ENCODE peak calls at places on chromosomes 11 and 22, in five cellular contexts. One of them, this sample, is unnamed.

GRCh38 chr11:40274017-40274416 is 1185.4 kb downstream of the LRRC4C start:
- DNase-seq in lower lobe of right lung: no peak
- DNase-seq in uterus: no peak
- DNase-seq in effector memory CD4-positive, alpha-beta T cell: no peak
- DNase-seq in SJSA1: no peak
- DNase-seq in this sample: no peak

GRCh38 chr11:43316451-43316850 is 4.7 kb downstream of the API5 start:
- DNase-seq in SJSA1: peak; percentile 54
- DNase-seq in uterus: no peak
- DNase-seq in effector memory CD4-positive, alpha-beta T cell: no peak
- DNase-seq in lower lobe of right lung: no peak
- DNase-seq in this sample: no peak

GRCh38 chr22:37639070-37639760 is at the start of gene SH3BP1:
- DNase-seq in effector memory CD4-positive, alpha-beta T cell: peak; percentile 54
- DNase-seq in SJSA1: no peak
- DNase-seq in uterus: peak; percentile 57
- DNase-seq in lower lobe of right lung: peak; percentile 75
- DNase-seq in this sample: no peak

GRCh38 chr11:64406221-64406946 is 47.4 kb downstream of the RPS6KA4 start:
- DNase-seq in effector memory CD4-positive, alpha-beta T cell: no peak
- DNase-seq in lower lobe of right lung: no peak
- DNase-seq in SJSA1: no peak
- DNase-seq in uterus: no peak
- DNase-seq in this sample: no peak

GRCh38 chr11:12430912-12431311 is 53.5 kb downstream of the PARVA start:
- DNase-seq in effector memory CD4-positive, alpha-beta T cell: no peak
- DNase-seq in uterus: peak; percentile 95
- DNase-seq in SJSA1: no peak
- DNase-seq in lower lobe of right lung: no peak
- DNase-seq in this sample: peak; percentile 85

GRCh38 chr22:27829620-27830019 is 28.1 kb upstream of the MN1 start:
- DNase-seq in effector memory CD4-positive, alpha-beta T cell: no peak
- DNase-seq in SJSA1: no peak
- DNase-seq in lower lobe of right lung: no peak
- DNase-seq in uterus: no peak
- DNase-seq in this sample: peak; percentile 14

GRCh38 chr22:22944268-22944985 is 56.8 kb downstream of the IGLL5 start:
- DNase-seq in lower lobe of right lung: no peak
- DNase-seq in SJSA1: no peak
- DNase-seq in effector memory CD4-positive, alpha-beta T cell: no peak
- DNase-seq in uterus: no peak
- DNase-seq in this sample: no peak

GRCh38 chr11:19428206-19429001 is 187.7 kb upstream of the E2F8 start:
- DNase-seq in uterus: no peak
- DNase-seq in effector memory CD4-positive, alpha-beta T cell: no peak
- DNase-seq in lower lobe of right lung: no peak
- DNase-seq in SJSA1: no peak
- DNase-seq in this sample: no peak

GRCh38 chr11:47148903-47149535 is 27.7 kb downstream of the ARFGAP2 start:
- DNase-seq in SJSA1: no peak
- DNase-seq in lower lobe of right lung: no peak
- DNase-seq in uterus: no peak
- DNase-seq in effector memory CD4-positive, alpha-beta T cell: no peak
- DNase-seq in this sample: no peak

GRCh38 chr11:47443028-47443700 is 5.8 kb downstream of the RAPSN start:
- DNase-seq in SJSA1: no peak
- DNase-seq in uterus: no peak
- DNase-seq in effector memory CD4-positive, alpha-beta T cell: no peak
- DNase-seq in lower lobe of right lung: no peak
- DNase-seq in this sample: no peak

GRCh38 chr11:72781313-72782080 is 12.3 kb downstream of the STARD10 start:
- DNase-seq in lower lobe of right lung: peak; percentile 64
- DNase-seq in effector memory CD4-positive, alpha-beta T cell: peak; percentile 61
- DNase-seq in SJSA1: no peak
- DNase-seq in uterus: no peak
- DNase-seq in this sample: peak; percentile 85

GRCh38 chr11:16276251-16276650 is 80.1 kb downstream of the SOX6 start:
- DNase-seq in SJSA1: no peak
- DNase-seq in effector memory CD4-positive, alpha-beta T cell: no peak
- DNase-seq in lower lobe of right lung: no peak
- DNase-seq in uterus: no peak
- DNase-seq in this sample: no peak

GRCh38 chr11:99534812-99535211 is 514.1 kb downstream of the CNTN5 start:
- DNase-seq in effector memory CD4-positive, alpha-beta T cell: no peak
- DNase-seq in uterus: no peak
- DNase-seq in SJSA1: no peak
- DNase-seq in lower lobe of right lung: no peak
- DNase-seq in this sample: no peak

DNA sequence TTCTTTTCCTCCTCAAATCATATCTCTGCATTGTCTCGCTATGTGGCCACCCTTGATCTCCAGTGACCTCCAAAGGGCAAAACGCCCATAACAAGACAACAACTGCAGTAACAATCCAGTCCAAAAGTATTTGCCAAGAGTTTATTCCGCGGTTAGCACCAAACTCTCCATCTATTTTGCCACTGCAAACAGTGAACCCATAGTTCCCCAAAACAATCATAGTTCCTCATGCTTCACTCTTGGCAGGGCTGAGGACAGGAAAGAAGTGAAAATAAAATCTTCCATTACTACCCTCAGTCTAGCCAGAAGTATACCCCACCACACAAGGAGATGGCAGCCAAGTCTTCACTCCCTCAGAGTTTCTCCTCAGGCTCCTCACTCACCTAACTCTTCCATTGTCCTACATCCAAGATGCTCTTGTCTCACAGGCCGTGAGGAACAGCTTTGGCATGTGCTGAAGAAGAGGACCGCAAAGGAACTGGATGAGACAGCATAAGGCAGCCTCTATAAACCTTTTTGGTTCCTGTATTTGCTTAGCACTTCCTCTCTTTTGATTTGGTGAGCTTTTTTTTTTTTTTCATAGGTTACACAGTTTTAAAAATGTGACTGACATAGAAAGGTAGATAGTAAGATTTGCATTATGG is at the start of gene LPXN:
- DNase-seq in uterus: no peak
- DNase-seq in effector memory CD4-positive, alpha-beta T cell: peak; percentile 36
- DNase-seq in SJSA1: no peak
- DNase-seq in lower lobe of right lung: no peak
- DNase-seq in this sample: no peak
- H3K27ac ChIP-seq in uterus: peak within 1 kb of the TSS; percentile 100
- H3K27ac ChIP-seq in effector memory CD4-positive, alpha-beta T cell: peak within 1 kb of the TSS; percentile 99
- H3K27ac ChIP-seq in SJSA1: peak within 1 kb of the TSS; percentile 100
- H3K27ac ChIP-seq in lower lobe of right lung: peak within 1 kb of the TSS; percentile 98
- H3K27ac ChIP-seq in this sample: peak within 1 kb of the TSS; percentile 77

GRCh38 chr11:62437616-62438015 is 18.8 kb downstream of the SCGB1A1 start:
- DNase-seq in uterus: no peak
- DNase-seq in lower lobe of right lung: no peak
- DNase-seq in effector memory CD4-positive, alpha-beta T cell: no peak
- DNase-seq in SJSA1: no peak
- DNase-seq in this sample: no peak
- H3K4me1 ChIP-seq in uterus: peaks cover 21% of the 10 kb centered on the region
- H3K4me1 ChIP-seq in lower lobe of right lung: peaks cover 45% of the 10 kb centered on the region
- H3K4me1 ChIP-seq in effector memory CD4-positive, alpha-beta T cell: no peaks in the 10 kb centered on the region
- H3K4me1 ChIP-seq in SJSA1: peaks cover 23% of the 10 kb centered on the region
- H3K4me1 ChIP-seq in this sample: no peaks in the 10 kb centered on the region

DNA sequence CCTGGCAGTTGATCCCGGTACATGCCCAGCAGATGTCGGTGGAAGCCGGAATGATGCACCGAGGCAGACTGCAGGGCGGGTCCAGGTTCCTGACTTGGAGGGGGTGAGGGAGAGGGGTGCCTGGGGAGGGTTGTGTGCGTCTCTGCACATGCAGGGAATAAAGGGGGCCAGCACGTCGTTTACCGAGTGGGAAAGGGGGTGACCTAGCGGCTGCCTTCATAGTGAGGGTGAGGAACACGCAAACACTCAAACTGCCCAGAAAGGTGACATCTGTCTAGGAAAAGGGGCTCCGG is 801.7 kb downstream of the TBC1D22A start:
- DNase-seq in lower lobe of right lung: no peak
- DNase-seq in effector memory CD4-positive, alpha-beta T cell: no peak
- DNase-seq in uterus: no peak
- DNase-seq in SJSA1: no peak
- DNase-seq in this sample: no peak
- H3K9me3 ChIP-seq in lower lobe of right lung: no peaks in the 10 kb centered on the region
- H3K9me3 ChIP-seq in effector memory CD4-positive, alpha-beta T cell: no peaks in the 10 kb centered on the region
- H3K9me3 ChIP-seq in uterus: no peaks in the 10 kb centered on the region
- H3K9me3 ChIP-seq in SJSA1: no peaks in the 10 kb centered on the region
- H3K9me3 ChIP-seq in this sample: no peaks in the 10 kb centered on the region

DNA sequence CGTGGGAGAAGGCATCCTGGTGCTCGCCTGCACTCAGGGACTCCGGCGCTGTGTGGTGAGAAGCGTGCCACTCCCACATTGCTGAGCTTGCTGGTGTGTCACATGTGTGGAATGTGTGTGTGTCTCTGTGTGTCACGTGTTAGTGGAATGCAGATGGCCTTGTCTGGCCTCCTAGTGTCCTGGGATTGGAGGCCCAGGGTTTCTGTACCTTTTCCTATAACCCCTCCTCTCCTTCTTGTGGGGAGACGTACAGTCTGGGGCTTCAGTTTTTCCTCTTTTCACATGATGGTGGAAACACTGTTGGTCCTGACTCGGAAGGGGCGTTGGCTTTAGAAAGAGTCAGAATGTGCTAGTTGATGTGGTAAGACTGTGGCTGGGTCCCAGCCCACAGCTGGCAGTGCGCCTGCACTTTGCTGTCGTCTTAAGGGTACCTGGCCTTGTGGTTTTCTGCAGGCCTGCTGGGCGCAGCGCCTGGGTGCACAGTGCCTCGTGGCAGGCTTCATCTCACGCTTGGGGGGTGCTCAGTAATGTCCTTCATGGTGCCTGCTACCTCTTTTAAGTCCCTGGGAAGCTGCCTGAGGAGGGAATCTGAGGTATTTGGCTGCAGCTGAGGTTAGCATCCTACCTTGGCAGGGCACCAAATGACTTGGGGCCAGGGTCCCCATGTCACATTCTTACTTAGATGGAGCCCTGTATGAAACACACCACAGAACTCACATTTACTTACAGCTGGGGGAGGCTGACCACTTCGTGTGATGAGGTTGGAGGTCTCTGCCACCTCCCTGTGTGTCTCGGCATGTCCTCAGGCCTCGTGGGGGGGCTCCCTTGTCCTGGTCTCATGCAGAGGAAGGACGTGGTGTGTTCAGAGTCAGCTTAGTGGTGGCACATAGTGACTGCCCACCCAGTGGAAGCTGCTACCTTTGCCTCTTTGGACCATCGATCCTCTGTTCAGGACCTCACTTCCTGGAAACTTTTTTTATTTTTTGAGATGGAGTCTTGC is 61.9 kb downstream of the MED15 start:
- DNase-seq in effector memory CD4-positive, alpha-beta T cell: peak; percentile 72
- DNase-seq in uterus: peak; percentile 67
- DNase-seq in SJSA1: peak; percentile 88
- DNase-seq in lower lobe of right lung: peak; percentile 90
- DNase-seq in this sample: peak; percentile 81
- H3K27ac ChIP-seq in effector memory CD4-positive, alpha-beta T cell: peak overlapping the region; percentile 58
- H3K27ac ChIP-seq in uterus: peak overlapping the region; percentile 79
- H3K27ac ChIP-seq in SJSA1: peak overlapping the region; percentile 70
- H3K27ac ChIP-seq in lower lobe of right lung: peak overlapping the region; percentile 81
- H3K27ac ChIP-seq in this sample: peak overlapping the region; percentile 66

GRCh38 chr22:41522813-41523212 is 21.5 kb downstream of the POLR3H start:
- DNase-seq in lower lobe of right lung: no peak
- DNase-seq in SJSA1: no peak
- DNase-seq in effector memory CD4-positive, alpha-beta T cell: no peak
- DNase-seq in uterus: no peak
- DNase-seq in this sample: no peak

GRCh38 chr22:41524809-41525449 is 19.3 kb downstream of the POLR3H start:
- DNase-seq in lower lobe of right lung: no peak
- DNase-seq in uterus: no peak
- DNase-seq in effector memory CD4-positive, alpha-beta T cell: peak; percentile 47
- DNase-seq in SJSA1: no peak
- DNase-seq in this sample: peak; percentile 65

GRCh38 chr22:41524283-41524682 is 20.0 kb downstream of the POLR3H start:
- DNase-seq in effector memory CD4-positive, alpha-beta T cell: no peak
- DNase-seq in uterus: peak; percentile 78
- DNase-seq in SJSA1: no peak
- DNase-seq in lower lobe of right lung: peak; percentile 85
- DNase-seq in this sample: peak; percentile 84

GRCh38 chr22:41525450-41526225 is 18.6 kb downstream of the POLR3H start:
- DNase-seq in effector memory CD4-positive, alpha-beta T cell: no peak
- DNase-seq in SJSA1: no peak
- DNase-seq in uterus: no peak
- DNase-seq in lower lobe of right lung: no peak
- DNase-seq in this sample: peak; percentile 72

DNA sequence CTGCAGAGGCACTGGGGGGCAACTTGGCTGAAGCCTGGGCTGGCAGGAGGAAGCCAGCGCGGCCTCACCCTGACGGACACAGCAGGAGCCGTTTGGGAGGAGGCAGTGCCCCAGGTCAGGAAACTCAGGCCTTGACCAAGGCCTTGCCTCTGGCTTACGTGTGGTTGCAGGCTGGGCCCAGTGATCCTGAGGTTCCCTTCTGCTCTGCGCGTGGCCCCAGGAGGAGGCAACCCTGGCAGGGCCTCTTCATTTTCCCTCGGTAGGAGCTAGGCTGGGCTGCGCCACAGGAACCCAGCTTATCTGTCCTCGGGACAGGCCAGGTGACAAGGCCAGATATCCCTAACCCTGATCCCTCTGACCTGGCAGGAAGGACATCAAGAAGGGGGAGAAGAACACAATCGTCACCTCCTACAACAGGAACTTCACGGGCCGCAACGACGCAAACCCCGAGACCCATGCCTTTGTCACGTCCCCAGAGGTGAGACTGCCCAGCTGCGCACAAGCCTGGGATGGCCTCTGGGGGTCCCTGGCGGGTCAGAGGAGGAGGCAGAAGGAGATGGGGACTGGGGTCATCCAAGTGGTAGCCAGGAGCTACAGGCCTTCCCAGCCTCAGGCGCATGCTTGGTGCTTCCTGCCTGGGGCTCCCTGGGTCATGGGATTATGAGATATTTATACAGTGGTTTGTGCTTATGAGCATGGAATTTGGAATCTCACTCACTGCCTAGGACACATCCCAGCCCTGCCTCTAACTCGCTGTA is 20.6 kb downstream of the POLR3H start:
- DNase-seq in lower lobe of right lung: no peak
- DNase-seq in uterus: no peak
- DNase-seq in effector memory CD4-positive, alpha-beta T cell: no peak
- DNase-seq in SJSA1: no peak
- DNase-seq in this sample: peak; percentile 67
- H3K4me1 ChIP-seq in lower lobe of right lung: peaks cover 37% of the 10 kb centered on the region
- H3K4me1 ChIP-seq in uterus: peaks cover 14% of the 10 kb centered on the region
- H3K4me1 ChIP-seq in effector memory CD4-positive, alpha-beta T cell: peaks cover 13% of the 10 kb centered on the region
- H3K4me1 ChIP-seq in SJSA1: no peaks in the 10 kb centered on the region
- H3K4me1 ChIP-seq in this sample: no peaks in the 10 kb centered on the region

GRCh38 chr11:54979375-54979774 is 272.7 kb downstream of the OR4A5 start:
- DNase-seq in SJSA1: no peak
- DNase-seq in uterus: no peak
- DNase-seq in effector memory CD4-positive, alpha-beta T cell: no peak
- DNase-seq in lower lobe of right lung: no peak
- DNase-seq in this sample: no peak
- H3K9me3 ChIP-seq in SJSA1: peaks cover 30% of the 10 kb centered on the region
- H3K9me3 ChIP-seq in uterus: peaks cover 8% of the 10 kb centered on the region
- H3K9me3 ChIP-seq in effector memory CD4-positive, alpha-beta T cell: no peaks in the 10 kb centered on the region
- H3K9me3 ChIP-seq in lower lobe of right lung: peaks cover 69% of the 10 kb centered on the region
- H3K9me3 ChIP-seq in this sample: no peaks in the 10 kb centered on the region